ENCODE peak calls at places on chromosomes 16 and 17, in ten cellular contexts. N is tibial artery; E is body of pancreas; A is dorsolateral prefrontal cortex; H is neuronal stem cell; M is PC-3; U is heart right ventricle; K is lower lobe of right lung; I is CD8-positive, alpha-beta T cell; D is ovary. O is an unnamed sample.

GRCh38 chr16:5447734-5448133 is 350.1 kb upstream of the EEF2KMT start:
- DNase-seq in D (no peak), N (no peak), U (no peak), A (no peak), I (no peak), M (no peak), K (no peak), H (no peak), E (no peak), O (no peak)

GRCh38 chr17:67435122-67435521 is 58.0 kb downstream of the PITPNC1 start:
- DNase-seq in N (no peak), H (no peak), D (no peak), M (no peak), I (peak; percentile 69), U (no peak), K (no peak), A (no peak), E (no peak), O (peak; percentile 43)

GRCh38 chr17:41437254-41437653 is 3.5 kb downstream of the KRT38 start:
- DNase-seq in M (no peak), D (no peak), A (no peak), H (no peak), E (no peak), N (no peak), I (no peak), K (no peak), U (no peak), O (no peak)

GRCh38 chr17:18185391-18185790 is 1.8 kb downstream of the ALKBH5 start:
- DNase-seq in U (no peak), K (no peak), N (no peak), M (peak; percentile 38), H (no peak), I (no peak), A (no peak), E (no peak), D (no peak), O (no peak)

GRCh38 chr17:2122641-2123302 is 67.9 kb downstream of the HIC1 start:
- DNase-seq in H (no peak), U (peak; percentile 54), N (peak; percentile 70), E (peak; percentile 18), M (no peak), I (no peak), K (peak; percentile 86), A (peak; percentile 50), D (peak; percentile 55), O (peak; percentile 90)

GRCh38 chr16:28609631-28610594 is at the start of gene SULT1A1:
- DNase-seq in M (no peak), I (no peak), N (no peak), K (peak; percentile 90), E (peak; percentile 79), A (peak; percentile 35), U (peak; percentile 64), H (no peak), D (no peak), O (peak; percentile 84)

GRCh38 chr16:67963325-67964321 is 4.8 kb downstream of the SLC12A4 start:
- DNase-seq in N (no peak), D (no peak), M (no peak), I (no peak), K (no peak), U (no peak), A (no peak), E (no peak), H (no peak), O (peak; percentile 83)

GRCh38 chr17:31499771-31500554 is 108.5 kb downstream of the RAB11FIP4 start:
- DNase-seq in M (peak; percentile 66), D (peak; percentile 62), I (no peak), A (peak; percentile 73), E (peak; percentile 54), K (peak; percentile 81), U (peak; percentile 71), H (no peak), N (no peak), O (peak; percentile 76)

GRCh38 chr17:77455111-77455877 is 314.5 kb downstream of the SEC14L1 start:
- DNase-seq in H (no peak), I (no peak), E (no peak), A (no peak), N (no peak), M (no peak), U (no peak), K (no peak), D (no peak), O (no peak)

GRCh38 chr16:74606521-74607309 is at the start of gene GLG1:
- DNase-seq in I (peak; percentile 94), D (peak; percentile 88), M (peak; percentile 86), U (peak; percentile 91), K (peak; percentile 95), E (peak; percentile 91), H (peak; percentile 88), N (peak; percentile 94), A (peak; percentile 93), O (peak; percentile 98)

GRCh38 chr17:35769895-35770486 is 9.3 kb downstream of the C17orf50 start:
- DNase-seq in N (no peak), M (no peak), D (no peak), E (no peak), K (no peak), I (no peak), U (no peak), H (no peak), A (no peak), O (no peak)

GRCh38 chr17:45815752-45816151 is 28.9 kb upstream of the SPPL2C start:
- DNase-seq in K (no peak), M (no peak), A (no peak), U (no peak), I (no peak), E (no peak), N (no peak), H (no peak), D (no peak), O (no peak)

GRCh38 chr17:30379303-30380105 is 777 bp downstream of the CPD start:
- DNase-seq in I (no peak), U (peak; percentile 18), N (no peak), K (peak; percentile 65), M (no peak), E (peak; percentile 35), H (no peak), D (peak; percentile 9), A (peak; percentile 52), O (peak; percentile 32)

GRCh38 chr17:77948690-77949114 is 9.8 kb upstream of the TNRC6C start:
- DNase-seq in E (no peak), D (no peak), N (no peak), A (peak; percentile 75), H (no peak), K (no peak), M (peak; percentile 48), U (peak; percentile 19), I (no peak), O (no peak)

GRCh38 chr17:68334393-68334792 is 43.1 kb downstream of the ARSG start:
- DNase-seq in M (no peak), U (no peak), K (no peak), H (no peak), D (no peak), E (no peak), I (no peak), N (no peak), A (no peak), O (no peak)

GRCh38 chr17:42067371-42068180 is 17.2 kb upstream of the C17orf113 start:
- DNase-seq in U (peak; percentile 48), D (peak; percentile 63), I (peak; percentile 80), H (peak; percentile 63), K (peak; percentile 72), E (peak; percentile 74), N (peak; percentile 73), M (peak; percentile 62), A (peak; percentile 70), O (peak; percentile 85)

GRCh38 chr17:58316260-58316960 is 12.2 kb downstream of the TSPOAP1 start:
- DNase-seq in U (no peak), K (no peak), D (no peak), H (no peak), E (no peak), A (peak; percentile 27), N (peak; percentile 34), I (peak; percentile 37), M (no peak), O (no peak)

GRCh38 chr16:47779201-47780016 is 318.3 kb downstream of the PHKB start:
- DNase-seq in U (peak; percentile 11), I (no peak), H (no peak), E (no peak), D (peak; percentile 12), K (no peak), M (no peak), A (peak; percentile 53), N (no peak), O (peak; percentile 11)

GRCh38 chr17:7056386-7056785 is 12.5 kb upstream of the SLC16A11 start:
- DNase-seq in E (no peak), D (no peak), N (no peak), A (no peak), M (peak; percentile 46), K (no peak), U (no peak), H (no peak), I (no peak), O (no peak)

GRCh38 chr17:73168667-73169066 is 3.9 kb downstream of the SSTR2 start:
- DNase-seq in E (no peak), I (no peak), A (no peak), D (no peak), U (no peak), K (no peak), H (no peak), M (no peak), N (no peak), O (no peak)
- H3K27me3 ChIP-seq in E (no peaks in the 10 kb centered on the region), I (peaks cover 14% of the 10 kb centered on the region), A (no peaks in the 10 kb centered on the region), D (no peaks in the 10 kb centered on the region), U (no peaks in the 10 kb centered on the region), K (peaks cover 43% of the 10 kb centered on the region), H (peaks cover 7% of the 10 kb centered on the region), M (peaks cover 45% of the 10 kb centered on the region), N (peaks cover 41% of the 10 kb centered on the region), O (no peaks in the 10 kb centered on the region)

GRCh38 chr16:694863-695354 is 4.7 kb upstream of the WDR24 start:
- DNase-seq in U (no peak), D (no peak), I (no peak), A (no peak), M (no peak), N (no peak), H (no peak), E (no peak), K (no peak), O (no peak)
- H3K4me3 ChIP-seq in U (no peak overlapping the region), D (no peak overlapping the region), I (peak overlapping the region; percentile 58), A (no peak overlapping the region), M (peak overlapping the region; percentile 65), N (no peak overlapping the region), H (no peak overlapping the region), E (no peak overlapping the region), K (peak overlapping the region; percentile 50), O (peak overlapping the region; percentile 8)

GRCh38 chr16:87540072-87540976 is 47.5 kb upstream of the ZCCHC14 start:
- DNase-seq in K (no peak), M (no peak), A (no peak), H (no peak), E (no peak), N (no peak), U (no peak), D (no peak), I (no peak), O (no peak)
- H3K27me3 ChIP-seq in K (peaks cover 33% of the 10 kb centered on the region), M (peaks cover 9% of the 10 kb centered on the region), A (no peaks in the 10 kb centered on the region), H (no peaks in the 10 kb centered on the region), E (no peaks in the 10 kb centered on the region), N (no peaks in the 10 kb centered on the region), U (no peaks in the 10 kb centered on the region), D (no peaks in the 10 kb centered on the region), I (no peaks in the 10 kb centered on the region), O (no peaks in the 10 kb centered on the region)

DNA sequence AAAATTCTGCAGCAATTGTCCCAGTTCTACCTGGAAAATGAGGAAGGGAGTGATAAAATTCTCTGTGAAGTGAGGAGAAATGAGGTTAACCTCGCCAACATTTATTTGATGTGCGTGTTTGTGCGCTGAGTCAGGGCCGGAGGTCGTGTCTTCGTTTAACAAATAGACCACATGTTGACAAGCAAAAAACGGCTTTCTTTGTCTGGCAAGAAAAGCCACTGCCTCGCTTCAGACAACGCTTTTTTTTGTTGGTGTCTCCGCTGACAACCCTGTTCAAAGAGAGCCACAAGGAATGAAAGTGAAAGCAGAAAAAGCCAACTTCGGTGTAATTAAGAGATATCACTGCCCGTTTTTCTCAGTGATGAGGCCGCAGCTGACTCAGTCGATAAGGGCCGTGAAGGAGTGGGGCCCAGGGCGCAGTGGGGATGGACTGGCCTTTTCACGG is 510.6 kb downstream of the CDH13 start:
- DNase-seq in D (peak; percentile 9), H (peak; percentile 24), M (peak; percentile 58), K (no peak), I (no peak), N (no peak), A (peak; percentile 47), U (no peak), E (no peak), O (no peak)
- H3K4me3 ChIP-seq in D (peak overlapping the region; percentile 27), H (no peak overlapping the region), M (peak overlapping the region; percentile 61), K (peak overlapping the region; percentile 39), I (no peak overlapping the region), N (no peak overlapping the region), A (peak overlapping the region; percentile 15), U (peak overlapping the region; percentile 8), E (no peak overlapping the region), O (peak overlapping the region; percentile 8)